ENCODE peak calls at places on chromosomes 6 and 20, in eight cellular contexts. One of them, this sample, is unnamed.

GRCh38 chr6:161305860-161306259 is 32.0 kb upstream of the AGPAT4 start:
- DNase-seq in heart left ventricle: no peak
- DNase-seq in stomach: no peak
- DNase-seq in esophagus squamous epithelium: no peak
- DNase-seq in HepG2: no peak
- DNase-seq in IMR-90: no peak
- DNase-seq in tibial nerve: no peak
- DNase-seq in body of pancreas: no peak
- DNase-seq in this sample: no peak

GRCh38 chr6:80636689-80637088 is 530.2 kb downstream of the BCKDHB start:
- DNase-seq in heart left ventricle: no peak
- DNase-seq in stomach: no peak
- DNase-seq in esophagus squamous epithelium: no peak
- DNase-seq in HepG2: no peak
- DNase-seq in IMR-90: peak; percentile 24
- DNase-seq in tibial nerve: no peak
- DNase-seq in body of pancreas: no peak
- DNase-seq in this sample: no peak

GRCh38 chr6:134727068-134727467 is 222.8 kb downstream of the ALDH8A1 start:
- DNase-seq in heart left ventricle: no peak
- DNase-seq in stomach: no peak
- DNase-seq in esophagus squamous epithelium: no peak
- DNase-seq in HepG2: no peak
- DNase-seq in IMR-90: peak; percentile 62
- DNase-seq in tibial nerve: no peak
- DNase-seq in body of pancreas: no peak
- DNase-seq in this sample: no peak

GRCh38 chr6:139540276-139540675 is 165.8 kb upstream of the CITED2 start:
- DNase-seq in heart left ventricle: peak; percentile 57
- DNase-seq in stomach: peak; percentile 39
- DNase-seq in esophagus squamous epithelium: no peak
- DNase-seq in HepG2: no peak
- DNase-seq in IMR-90: peak; percentile 77
- DNase-seq in tibial nerve: no peak
- DNase-seq in body of pancreas: peak; percentile 28
- DNase-seq in this sample: no peak

GRCh38 chr20:58065508-58066361 is 162.7 kb downstream of the ANKRD60 start:
- DNase-seq in heart left ventricle: no peak
- DNase-seq in stomach: no peak
- DNase-seq in esophagus squamous epithelium: no peak
- DNase-seq in HepG2: no peak
- DNase-seq in IMR-90: no peak
- DNase-seq in tibial nerve: no peak
- DNase-seq in body of pancreas: no peak
- DNase-seq in this sample: no peak

GRCh38 chr6:154412106-154412820 is 55.7 kb upstream of the IPCEF1 start:
- DNase-seq in heart left ventricle: no peak
- DNase-seq in stomach: no peak
- DNase-seq in esophagus squamous epithelium: no peak
- DNase-seq in HepG2: no peak
- DNase-seq in IMR-90: peak; percentile 22
- DNase-seq in tibial nerve: no peak
- DNase-seq in body of pancreas: no peak
- DNase-seq in this sample: no peak

GRCh38 chr20:24583169-24583792 is 113.9 kb downstream of the SYNDIG1 start:
- DNase-seq in heart left ventricle: no peak
- DNase-seq in stomach: no peak
- DNase-seq in esophagus squamous epithelium: no peak
- DNase-seq in HepG2: no peak
- DNase-seq in IMR-90: no peak
- DNase-seq in tibial nerve: no peak
- DNase-seq in body of pancreas: no peak
- DNase-seq in this sample: no peak

GRCh38 chr20:59576216-59576953 is 28.0 kb upstream of the PHACTR3 start:
- DNase-seq in heart left ventricle: no peak
- DNase-seq in stomach: no peak
- DNase-seq in esophagus squamous epithelium: no peak
- DNase-seq in HepG2: no peak
- DNase-seq in IMR-90: no peak
- DNase-seq in tibial nerve: no peak
- DNase-seq in body of pancreas: no peak
- DNase-seq in this sample: no peak

GRCh38 chr20:8903655-8904605 is 165.0 kb upstream of the PLCB4 start:
- DNase-seq in heart left ventricle: no peak
- DNase-seq in stomach: no peak
- DNase-seq in esophagus squamous epithelium: no peak
- DNase-seq in HepG2: no peak
- DNase-seq in IMR-90: no peak
- DNase-seq in tibial nerve: no peak
- DNase-seq in body of pancreas: no peak
- DNase-seq in this sample: no peak

GRCh38 chr6:30066577-30067459 is at the start of gene PPP1R11:
- DNase-seq in heart left ventricle: peak; percentile 99
- DNase-seq in stomach: peak; percentile 98
- DNase-seq in esophagus squamous epithelium: peak; percentile 98
- DNase-seq in HepG2: peak; percentile 99
- DNase-seq in IMR-90: peak; percentile 99
- DNase-seq in tibial nerve: peak; percentile 94
- DNase-seq in body of pancreas: peak; percentile 99
- DNase-seq in this sample: peak; percentile 100

GRCh38 chr20:35661013-35661412 is 3.7 kb downstream of the CPNE1 start:
- DNase-seq in heart left ventricle: no peak
- DNase-seq in stomach: no peak
- DNase-seq in esophagus squamous epithelium: no peak
- DNase-seq in HepG2: no peak
- DNase-seq in IMR-90: no peak
- DNase-seq in tibial nerve: no peak
- DNase-seq in body of pancreas: no peak
- DNase-seq in this sample: no peak

GRCh38 chr20:38334016-38334415 is 12.3 kb upstream of the LBP start:
- DNase-seq in heart left ventricle: no peak
- DNase-seq in stomach: no peak
- DNase-seq in esophagus squamous epithelium: no peak
- DNase-seq in HepG2: no peak
- DNase-seq in IMR-90: no peak
- DNase-seq in tibial nerve: no peak
- DNase-seq in body of pancreas: no peak
- DNase-seq in this sample: no peak

GRCh38 chr6:133047065-133047665 is 194.0 kb upstream of the EYA4 start:
- DNase-seq in heart left ventricle: no peak
- DNase-seq in stomach: no peak
- DNase-seq in esophagus squamous epithelium: no peak
- DNase-seq in HepG2: no peak
- DNase-seq in IMR-90: no peak
- DNase-seq in tibial nerve: no peak
- DNase-seq in body of pancreas: no peak
- DNase-seq in this sample: no peak

DNA sequence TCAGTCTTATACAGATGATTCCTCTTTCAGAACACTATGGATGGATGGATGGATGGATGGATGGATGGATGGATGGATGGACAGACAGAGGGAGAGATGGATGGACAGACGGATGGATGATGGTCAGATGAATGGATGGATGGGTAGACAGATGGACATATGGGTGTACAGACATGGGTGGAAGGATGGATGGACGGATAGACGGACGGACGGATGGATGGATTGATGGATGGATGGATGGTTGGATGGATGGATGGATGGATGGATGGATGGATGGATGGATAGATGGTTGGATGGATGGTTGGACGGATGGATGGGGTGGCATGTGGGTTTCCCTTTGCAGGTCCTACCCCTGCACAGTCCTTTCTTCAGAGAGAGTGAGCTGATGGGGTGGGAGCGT is 320.7 kb downstream of the CDH4 start:
- DNase-seq in heart left ventricle: no peak
- DNase-seq in stomach: no peak
- DNase-seq in esophagus squamous epithelium: no peak
- DNase-seq in HepG2: no peak
- DNase-seq in IMR-90: no peak
- DNase-seq in tibial nerve: no peak
- DNase-seq in body of pancreas: no peak
- DNase-seq in this sample: no peak
- H3K27me3 ChIP-seq in heart left ventricle: no peaks in the 10 kb centered on the region
- H3K27me3 ChIP-seq in stomach: no peaks in the 10 kb centered on the region
- H3K27me3 ChIP-seq in esophagus squamous epithelium: peaks cover 16% of the 10 kb centered on the region
- H3K27me3 ChIP-seq in HepG2: no peaks in the 10 kb centered on the region
- H3K27me3 ChIP-seq in IMR-90: peaks cover 8% of the 10 kb centered on the region
- H3K27me3 ChIP-seq in tibial nerve: no peaks in the 10 kb centered on the region
- H3K27me3 ChIP-seq in body of pancreas: no peaks in the 10 kb centered on the region
- H3K27me3 ChIP-seq in this sample: no peaks in the 10 kb centered on the region

GRCh38 chr6:126335210-126335609 is 4.7 kb upstream of the CENPW start:
- DNase-seq in heart left ventricle: no peak
- DNase-seq in stomach: no peak
- DNase-seq in esophagus squamous epithelium: no peak
- DNase-seq in HepG2: no peak
- DNase-seq in IMR-90: no peak
- DNase-seq in tibial nerve: no peak
- DNase-seq in body of pancreas: no peak
- DNase-seq in this sample: no peak

GRCh38 chr6:126337323-126337722 is 2.6 kb upstream of the CENPW start:
- DNase-seq in heart left ventricle: no peak
- DNase-seq in stomach: no peak
- DNase-seq in esophagus squamous epithelium: no peak
- DNase-seq in HepG2: no peak
- DNase-seq in IMR-90: peak; percentile 63
- DNase-seq in tibial nerve: no peak
- DNase-seq in body of pancreas: peak; percentile 39
- DNase-seq in this sample: peak; percentile 65

GRCh38 chr6:126344181-126344580 is 4.3 kb downstream of the CENPW start:
- DNase-seq in heart left ventricle: no peak
- DNase-seq in stomach: no peak
- DNase-seq in esophagus squamous epithelium: no peak
- DNase-seq in HepG2: no peak
- DNase-seq in IMR-90: no peak
- DNase-seq in tibial nerve: no peak
- DNase-seq in body of pancreas: no peak
- DNase-seq in this sample: no peak

GRCh38 chr6:126341126-126341525 is 1.2 kb downstream of the CENPW start:
- DNase-seq in heart left ventricle: no peak
- DNase-seq in stomach: no peak
- DNase-seq in esophagus squamous epithelium: no peak
- DNase-seq in HepG2: no peak
- DNase-seq in IMR-90: no peak
- DNase-seq in tibial nerve: no peak
- DNase-seq in body of pancreas: no peak
- DNase-seq in this sample: no peak

DNA sequence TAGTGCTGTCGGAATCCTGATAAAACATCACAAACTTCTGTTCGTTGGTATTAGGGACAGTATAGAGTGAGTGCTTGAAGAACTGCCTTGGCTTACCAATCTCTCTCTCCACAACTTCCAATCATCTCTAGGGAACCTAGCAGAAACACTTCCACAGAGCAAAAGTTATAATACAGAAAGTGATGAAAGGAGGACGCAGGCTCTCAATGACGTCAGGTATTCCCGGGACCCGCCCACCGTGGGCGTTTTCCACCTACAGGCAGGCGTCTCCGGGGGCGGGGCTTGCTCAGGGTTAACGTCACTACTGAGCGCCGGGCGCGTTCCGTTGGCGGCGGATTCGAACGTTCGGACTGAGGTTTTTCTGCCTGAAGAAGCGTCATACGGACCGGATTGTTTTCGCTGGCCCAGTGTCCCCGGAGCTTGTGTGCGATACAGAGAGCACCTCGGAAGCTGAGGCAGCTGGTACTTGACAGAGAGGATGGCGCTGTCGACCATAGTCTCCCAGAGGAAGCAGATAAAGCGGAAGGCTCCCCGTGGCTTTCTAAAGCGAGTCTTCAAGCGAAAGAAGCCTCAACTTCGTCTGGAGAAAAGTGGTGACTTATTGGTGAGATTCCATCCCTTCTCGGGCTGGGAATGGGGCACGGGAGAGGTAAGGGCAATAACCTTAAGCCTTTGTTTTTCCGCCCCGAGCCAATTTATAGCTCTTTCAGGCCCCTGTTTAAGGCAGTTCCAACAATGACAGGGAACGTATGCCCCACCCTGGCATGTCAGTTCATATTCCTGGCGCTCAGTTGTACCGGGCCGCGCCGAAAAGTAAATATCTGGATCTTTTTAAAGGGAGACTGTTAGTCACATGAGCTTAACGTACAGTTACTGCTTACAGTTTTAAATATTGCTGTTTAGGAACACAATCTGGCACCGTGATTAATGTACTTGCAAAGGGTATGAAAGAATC is at the start of gene CENPW:
- DNase-seq in heart left ventricle: peak; percentile 93
- DNase-seq in stomach: peak; percentile 92
- DNase-seq in esophagus squamous epithelium: peak; percentile 40
- DNase-seq in HepG2: peak; percentile 88
- DNase-seq in IMR-90: peak; percentile 86
- DNase-seq in tibial nerve: peak; percentile 81
- DNase-seq in body of pancreas: peak; percentile 95
- DNase-seq in this sample: peak; percentile 83
- TF ChIP-seq POLR2A in heart left ventricle: no peak
- TF ChIP-seq POLR2A in stomach: no peak
- TF ChIP-seq POLR2A in esophagus squamous epithelium: no peak
- TF ChIP-seq POLR2A in HepG2: peak; percentile 77
- TF ChIP-seq POLR2A in IMR-90: peak; percentile 57
- TF ChIP-seq POLR2A in tibial nerve: no peak
- TF ChIP-seq POLR2A in body of pancreas: no peak
- TF ChIP-seq POLR2A in this sample: no peak

DNA sequence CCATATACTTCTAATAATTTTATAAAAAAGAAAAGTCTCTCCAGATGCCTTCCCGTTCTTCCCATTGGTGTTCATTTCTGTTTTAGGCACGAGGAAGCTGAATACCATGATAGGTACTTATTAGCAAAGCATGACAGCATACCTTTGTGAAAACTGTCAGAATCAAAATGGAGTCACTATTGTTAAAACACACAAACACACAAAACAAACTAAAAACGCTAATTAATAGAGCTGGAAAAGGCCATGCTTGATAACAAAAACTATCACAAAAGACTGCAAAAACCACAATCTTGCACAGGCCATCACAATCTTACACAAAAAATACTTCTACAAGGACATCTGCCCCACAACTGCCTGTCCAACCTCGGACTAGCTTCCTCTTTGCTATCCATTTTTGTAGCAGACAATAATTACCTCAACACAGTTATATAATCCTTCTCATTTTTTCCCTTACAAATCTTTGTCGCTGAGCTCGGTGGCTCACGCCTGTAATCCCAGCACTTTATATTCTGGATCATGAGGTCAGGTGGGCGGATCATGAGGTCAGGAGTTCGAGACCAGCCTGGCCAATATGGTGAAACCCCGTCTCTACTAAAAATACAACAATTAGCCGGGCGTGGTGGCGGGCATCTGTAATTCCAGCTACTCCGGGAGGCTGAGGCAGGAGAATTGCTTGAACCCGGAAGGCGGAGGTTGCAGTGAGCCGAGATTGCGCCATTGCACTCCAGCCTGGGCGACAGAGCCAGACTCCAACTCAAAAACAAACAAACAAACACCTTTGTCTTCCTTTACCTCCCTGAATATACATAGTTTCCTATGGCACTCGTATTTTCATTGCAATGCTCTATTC is 3.2 kb upstream of the ABT1 start:
- DNase-seq in heart left ventricle: no peak
- DNase-seq in stomach: no peak
- DNase-seq in esophagus squamous epithelium: no peak
- DNase-seq in HepG2: no peak
- DNase-seq in IMR-90: no peak
- DNase-seq in tibial nerve: no peak
- DNase-seq in body of pancreas: no peak
- DNase-seq in this sample: no peak
- H3K27me3 ChIP-seq in heart left ventricle: peaks cover 38% of the 10 kb centered on the region
- H3K27me3 ChIP-seq in stomach: no peaks in the 10 kb centered on the region
- H3K27me3 ChIP-seq in esophagus squamous epithelium: peaks cover 61% of the 10 kb centered on the region
- H3K27me3 ChIP-seq in HepG2: no peaks in the 10 kb centered on the region
- H3K27me3 ChIP-seq in IMR-90: no peaks in the 10 kb centered on the region
- H3K27me3 ChIP-seq in tibial nerve: no peaks in the 10 kb centered on the region
- H3K27me3 ChIP-seq in body of pancreas: no peaks in the 10 kb centered on the region
- H3K27me3 ChIP-seq in this sample: peaks cover 28% of the 10 kb centered on the region

GRCh38 chr6:28751963-28752350 is 171.8 kb downstream of the TRIM27 start:
- DNase-seq in heart left ventricle: no peak
- DNase-seq in stomach: no peak
- DNase-seq in esophagus squamous epithelium: no peak
- DNase-seq in HepG2: no peak
- DNase-seq in IMR-90: no peak
- DNase-seq in tibial nerve: no peak
- DNase-seq in body of pancreas: no peak
- DNase-seq in this sample: no peak
- TF ChIP-seq POLR2A in heart left ventricle: no peak
- TF ChIP-seq POLR2A in stomach: no peak
- TF ChIP-seq POLR2A in esophagus squamous epithelium: no peak
- TF ChIP-seq POLR2A in HepG2: no peak
- TF ChIP-seq POLR2A in IMR-90: no peak
- TF ChIP-seq POLR2A in tibial nerve: no peak
- TF ChIP-seq POLR2A in body of pancreas: no peak
- TF ChIP-seq POLR2A in this sample: no peak